ENCODE peak calls at places on chromosomes 7 and 10, in eight cellular contexts. F is psoas muscle; C is AG08395; H is CD8-positive, alpha-beta memory T cell; Y is HTR-8/SVneo; P is occipital lobe; Q is tibial nerve; X is NCI-H1694. A is an unnamed sample.

GRCh38 chr10:3229815-3230214 is 57.2 kb upstream of the PITRM1 start:
- DNase-seq in F (no peak), C (no peak), Q (no peak), X (no peak), H (no peak), Y (no peak), P (no peak), A (no peak)

GRCh38 chr10:44911081-44911540 is at the start of gene TMEM72:
- DNase-seq in X (no peak), Q (no peak), F (no peak), Y (no peak), C (no peak), P (no peak), H (no peak), A (no peak)

GRCh38 chr7:25886387-25887240 is 265.4 kb upstream of the NFE2L3 start:
- DNase-seq in H (no peak), F (no peak), Q (no peak), P (no peak), Y (no peak), C (no peak), X (peak; percentile 41), A (no peak)

GRCh38 chr10:93894516-93895378 is 969 bp downstream of the SLC35G1 start:
- DNase-seq in Y (peak; percentile 6), H (no peak), X (no peak), Q (no peak), P (no peak), C (peak; percentile 24), F (no peak), A (peak; percentile 68)

GRCh38 chr7:132183822-132184380 is 392.4 kb downstream of the PLXNA4 start:
- DNase-seq in F (no peak), Y (no peak), Q (no peak), X (peak; percentile 74), H (no peak), C (no peak), P (no peak), A (no peak)

GRCh38 chr10:28250782-28251181 is 52.1 kb downstream of the MPP7 start:
- DNase-seq in F (no peak), H (no peak), X (peak; percentile 4), C (peak; percentile 52), P (no peak), Y (peak; percentile 15), Q (no peak), A (peak; percentile 60)

GRCh38 chr7:29511851-29512250 is 51.8 kb upstream of the PRR15 start:
- DNase-seq in H (no peak), Y (no peak), C (no peak), F (no peak), P (no peak), X (no peak), Q (no peak), A (no peak)

GRCh38 chr7:14754631-14755030 is 147.9 kb downstream of the DGKB start:
- DNase-seq in H (no peak), P (no peak), C (peak; percentile 13), F (no peak), Q (no peak), Y (no peak), X (no peak), A (peak; percentile 35)

GRCh38 chr7:45157653-45158401 is at the start of gene RAMP3:
- DNase-seq in H (peak; percentile 32), Q (no peak), F (peak; percentile 63), Y (no peak), X (no peak), P (no peak), C (no peak), A (peak; percentile 78)

A was measured in osteoblast.